ENCODE peak calls at places on chromosomes 6 and 20, in eight cellular contexts. S, N, H, M, E, O, J and Y are unnamed samples.

GRCh38 chr20:62606551-62607201 is 35.6 kb upstream of the SLCO4A1 start:
- DNase-seq in H (no peak), O (no peak), S (no peak), N (peak), J (no peak), M (no peak), E (no peak), Y (peak)

GRCh38 chr6:145135702-145136101 is 599.6 kb downstream of the EPM2A start:
- DNase-seq in S (no peak), O (no peak), J (no peak), N (no peak), M (no peak), H (no peak), E (no peak), Y (no peak)

GRCh38 chr6:43798688-43799444 is 28.9 kb downstream of the VEGFA start:
- DNase-seq in M (no peak), S (peak), H (peak), O (no peak), N (peak), E (no peak), J (peak), Y (peak)

GRCh38 chr6:33655155-33655554 is 34.0 kb downstream of the ITPR3 start:
- DNase-seq in S (no peak), E (no peak), J (no peak), N (peak), O (no peak), M (no peak), H (no peak), Y (peak)

GRCh38 chr6:137120748-137121147 is 52.7 kb downstream of the IL22RA2 start:
- DNase-seq in E (no peak), H (no peak), N (no peak), J (no peak), O (no peak), S (no peak), M (no peak), Y (no peak)

GRCh38 chr20:32479012-32479411 is 106.1 kb downstream of the NOL4L start:
- DNase-seq in O (no peak), S (no peak), E (no peak), J (no peak), M (no peak), N (no peak), H (no peak), Y (no peak)

GRCh38 chr20:15594296-15594695 is 979.0 kb downstream of the KIF16B start:
- DNase-seq in E (no peak), J (peak), S (no peak), H (no peak), M (no peak), O (no peak), N (no peak), Y (no peak)

GRCh38 chr6:34143884-34144580 is 1.9 kb downstream of the GRM4 start:
- DNase-seq in S (no peak), N (peak), M (peak), E (peak), J (peak), H (no peak), O (no peak), Y (no peak)

GRCh38 chr6:71031912-71032311 is 75.1 kb upstream of the B3GAT2 start:
- DNase-seq in J (no peak), H (no peak), N (no peak), M (no peak), E (no peak), S (peak), O (no peak), Y (no peak)

GRCh38 chr6:21902766-21903165 is 309.2 kb downstream of the SOX4 start:
- DNase-seq in E (no peak), H (no peak), O (no peak), S (no peak), M (no peak), N (no peak), J (no peak), Y (no peak)

GRCh38 chr6:52049252-52050050 is 38.0 kb downstream of the PKHD1 start:
- DNase-seq in O (no peak), N (peak), J (peak), M (no peak), E (peak), H (peak), S (peak), Y (peak)

GRCh38 chr6:143575440-143575839 is 63.9 kb upstream of the FUCA2 start:
- DNase-seq in S (peak), H (peak), J (peak), M (peak), E (peak), N (peak), O (peak), Y (peak)

GRCh38 chr6:84016029-84016428 is 17.5 kb upstream of the MRAP2 start:
- DNase-seq in S (no peak), N (no peak), O (no peak), M (no peak), J (no peak), H (no peak), E (no peak), Y (no peak)

GRCh38 chr20:31595654-31596411 is 9.3 kb upstream of the ID1 start:
- DNase-seq in S (peak), J (peak), N (peak), O (peak), H (peak), E (no peak), M (no peak), Y (peak)

GRCh38 chr6:79377047-79377446 is 142.6 kb upstream of the HMGN3 start:
- DNase-seq in O (no peak), J (no peak), M (no peak), S (no peak), H (no peak), N (no peak), E (no peak), Y (no peak)

GRCh38 chr6:100740439-100740838 is 140.7 kb downstream of the ASCC3 start:
- DNase-seq in H (no peak), S (no peak), E (no peak), M (no peak), N (no peak), O (no peak), J (no peak), Y (no peak)

GRCh38 chr6:116072368-116072767 is 11.7 kb upstream of the FRK start:
- DNase-seq in S (peak), E (no peak), N (no peak), H (no peak), O (no peak), J (no peak), M (no peak), Y (no peak)

GRCh38 chr20:58201616-58202015 is 26.8 kb downstream of the ANKRD60 start:
- DNase-seq in S (no peak), H (no peak), E (no peak), J (no peak), N (no peak), O (no peak), M (no peak), Y (no peak)

GRCh38 chr20:56163806-56164205 is 84.7 kb upstream of the MC3R start:
- DNase-seq in M (no peak), H (no peak), E (no peak), O (no peak), S (peak), N (no peak), J (no peak), Y (no peak)

GRCh38 chr6:156876302-156876701 is 99.1 kb downstream of the ARID1B start:
- DNase-seq in S (no peak), N (no peak), E (no peak), M (no peak), O (no peak), J (peak), H (no peak), Y (no peak)

GRCh38 chr6:11236351-11236750 is 3.9 kb upstream of the NEDD9 start:
- DNase-seq in H (no peak), N (no peak), E (peak), J (no peak), O (no peak), S (no peak), M (peak), Y (peak)

GRCh38 chr6:4922488-4923037 is 81.3 kb downstream of the RPP40 start:
- DNase-seq in J (no peak), H (no peak), S (no peak), E (no peak), M (no peak), O (no peak), N (no peak), Y (no peak)

GRCh38 chr20:64113444-64113775 is 6.0 kb upstream of the NPBWR2 start:
- DNase-seq in N (no peak), S (no peak), M (no peak), O (no peak), H (no peak), J (no peak), E (no peak), Y (no peak)

GRCh38 chr20:258963-259362 is 1.4 kb downstream of the DEFB132 start:
- DNase-seq in S (no peak), H (no peak), M (no peak), E (no peak), J (peak), O (no peak), N (peak), Y (peak)

GRCh38 chr6:45045253-45045601 is 282.9 kb upstream of the RUNX2 start:
- DNase-seq in N (no peak), E (no peak), J (no peak), H (no peak), O (no peak), S (no peak), M (no peak), Y (no peak)

GRCh38 chr6:148524976-148525375 is 182.3 kb downstream of the SASH1 start:
- DNase-seq in S (peak), J (no peak), O (no peak), M (no peak), E (no peak), N (peak), H (peak), Y (peak)

GRCh38 chr20:40604416-40604815 is 84.6 kb downstream of the MAFB start:
- DNase-seq in S (no peak), H (no peak), O (no peak), N (no peak), E (no peak), M (no peak), J (no peak), Y (no peak)